ENCODE peak calls at places on chromosome 10, in four cellular contexts. F, L, H and E are unnamed samples. For H3K4me1, the result is how much of the 10 kb centered on the place peaks cover.

GRCh38 chr10:125605167-125605566 is 77.8 kb downstream of the TEX36 start:
- DNase-seq in F (peak), L (peak), H (no peak), E (no peak)

GRCh38 chr10:79084972-79085597 is 16.3 kb downstream of the ZMIZ1 start:
- DNase-seq in F (no peak), L (no peak), H (no peak), E (no peak)

GRCh38 chr10:66836057-66836456 is 89.8 kb upstream of the LRRTM3 start:
- DNase-seq in F (peak), L (no peak), H (no peak), E (no peak)

GRCh38 chr10:6322805-6323204 is 120.1 kb downstream of the PFKFB3 start:
- DNase-seq in F (no peak), L (no peak), H (no peak), E (no peak)

GRCh38 chr10:95906675-95907453 is 911 bp upstream of the CC2D2B start:
- DNase-seq in F (peak), L (peak), H (peak), E (peak)

GRCh38 chr10:63346015-63346441 is 119.7 kb downstream of the JMJD1C start:
- DNase-seq in F (peak), L (no peak), H (no peak), E (no peak)

GRCh38 chr10:73577788-73578187 is 13.4 kb downstream of the USP54 start:
- DNase-seq in F (peak), L (no peak), H (no peak), E (no peak)

GRCh38 chr10:131906269-131906639 is 5.4 kb downstream of the PPP2R2D start:
- DNase-seq in F (no peak), L (no peak), H (no peak), E (no peak)

GRCh38 chr10:99781734-99782429 is 558 bp upstream of the ABCC2 start:
- DNase-seq in F (no peak), L (no peak), H (no peak), E (no peak)

GRCh38 chr10:130969700-130970099 is 341.8 kb downstream of the TCERG1L start:
- DNase-seq in F (no peak), L (no peak), H (no peak), E (no peak)

GRCh38 chr10:73218466-73219191 is 28.4 kb downstream of the DNAJC9 start:
- DNase-seq in F (peak), L (peak), H (no peak), E (no peak)

GRCh38 chr10:78552261-78552811 is 516.4 kb upstream of the ZMIZ1 start:
- DNase-seq in F (peak), L (no peak), H (no peak), E (no peak)

GRCh38 chr10:45180507-45180906 is 134.9 kb downstream of the OR13A1 start:
- DNase-seq in F (no peak), L (no peak), H (no peak), E (no peak)

GRCh38 chr10:16585103-16585502 is 63.4 kb upstream of the C1QL3 start:
- DNase-seq in F (no peak), L (no peak), H (peak), E (no peak)

GRCh38 chr10:29932991-29933390 is 126.4 kb downstream of the JCAD start:
- DNase-seq in F (no peak), L (no peak), H (no peak), E (no peak)

GRCh38 chr10:36725581-36726520 is 399.5 kb upstream of the ANKRD30A start:
- DNase-seq in F (peak), L (no peak), H (no peak), E (peak)

GRCh38 chr10:92850186-92850585 is 1.9 kb downstream of the EXOC6 start:
- DNase-seq in F (peak), L (no peak), H (no peak), E (no peak)

GRCh38 chr10:46536781-46537180 is 19.7 kb downstream of the GPRIN2 start:
- DNase-seq in F (no peak), L (no peak), H (no peak), E (no peak)

GRCh38 chr10:78664929-78665525 is 403.7 kb upstream of the ZMIZ1 start:
- DNase-seq in F (peak), L (peak), H (no peak), E (no peak)

GRCh38 chr10:71769279-71769823 is 4.0 kb downstream of the VSIR start:
- DNase-seq in F (peak), L (no peak), H (peak), E (no peak)

GRCh38 chr10:22343761-22344160 is 1.5 kb upstream of the SPAG6 start:
- DNase-seq in F (no peak), L (no peak), H (no peak), E (no peak)

GRCh38 chr10:81179324-81179723 is 641.6 kb downstream of the SH2D4B start:
- DNase-seq in F (no peak), L (no peak), H (no peak), E (no peak)

GRCh38 chr10:13624630-13625029 is 37.9 kb downstream of the PRPF18 start:
- DNase-seq in F (peak), L (no peak), H (no peak), E (no peak)

GRCh38 chr10:88974012-88974411 is 16.6 kb upstream of the FAS start:
- DNase-seq in F (peak), L (no peak), H (no peak), E (no peak)

GRCh38 chr10:82288461-82288881 is 413.5 kb downstream of the NRG3 start:
- DNase-seq in F (no peak), L (no peak), H (no peak), E (no peak)

GRCh38 chr10:88949912-88950664 is 2.5 kb downstream of the ACTA2 start:
- DNase-seq in F (no peak), L (no peak), H (no peak), E (no peak)

GRCh38 chr10:133381041-133381440 is 2.0 kb downstream of the PAOX start:
- DNase-seq in F (no peak), L (no peak), H (no peak), E (no peak)

GRCh38 chr10:22029450-22030236 is 26.1 kb upstream of the DNAJC1 start:
- DNase-seq in F (no peak), L (no peak), H (no peak), E (no peak)

GRCh38 chr10:72255977-72256729 is 17.6 kb upstream of the DDIT4 start:
- DNase-seq in F (no peak), L (no peak), H (no peak), E (no peak)

GRCh38 chr10:124913167-124913566 is 28.8 kb upstream of the ZRANB1 start:
- DNase-seq in F (no peak), L (no peak), H (no peak), E (no peak)

GRCh38 chr10:31749293-31749692 is 179.3 kb downstream of the ARHGAP12 start:
- DNase-seq in F (peak), L (no peak), H (no peak), E (no peak)

GRCh38 chr10:66880292-66880691 is 45.5 kb upstream of the LRRTM3 start:
- DNase-seq in F (no peak), L (no peak), H (no peak), E (no peak)

GRCh38 chr10:115829501-115830215 is 443.3 kb downstream of the GFRA1 start:
- DNase-seq in F (peak), L (no peak), H (no peak), E (no peak)

GRCh38 chr10:33129181-33129928 is 171.3 kb upstream of the ITGB1 start:
- DNase-seq in F (peak), L (no peak), H (no peak), E (no peak)

DNA sequence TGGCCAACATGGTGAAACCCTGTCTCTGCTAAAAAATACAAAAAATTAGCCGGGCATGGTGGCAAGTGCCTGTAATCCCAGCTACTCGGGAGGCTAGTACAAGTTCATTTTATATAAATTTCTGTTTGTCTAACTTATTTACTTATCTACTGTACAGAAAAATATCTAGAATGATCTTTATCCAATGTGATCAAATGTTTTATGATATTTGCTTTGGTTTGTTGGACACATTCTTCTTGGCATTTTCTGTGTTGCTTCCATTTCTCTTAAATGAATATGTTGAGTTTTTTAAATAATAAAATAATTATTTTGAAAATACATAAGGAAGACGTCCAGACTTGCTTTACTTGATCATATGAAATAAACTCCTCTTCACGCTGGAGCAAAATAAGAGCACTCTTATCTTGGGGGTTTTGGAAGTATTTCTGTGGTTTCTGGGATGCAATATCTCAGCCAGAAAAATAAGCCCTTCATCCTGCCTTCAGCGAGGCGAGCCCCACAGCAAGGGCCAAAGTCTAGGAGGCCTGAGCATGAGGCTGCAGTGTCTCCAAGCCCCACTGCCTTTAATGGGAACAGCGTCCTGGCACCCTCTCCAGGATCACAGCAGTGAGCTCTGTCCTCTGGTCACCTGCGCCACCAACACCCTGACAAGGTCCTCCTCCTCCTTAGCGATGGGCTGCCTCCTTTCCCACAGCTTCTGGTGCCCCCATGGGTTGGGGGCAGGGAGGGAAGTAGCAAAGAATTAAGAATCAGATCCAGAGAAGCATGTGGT is 480.2 kb downstream of the KCNMA1 start:
- DNase-seq in F (no peak), L (no peak), H (no peak), E (no peak)
- H3K4me1 ChIP-seq in F (under half), L (under half), H (under half), E (under half)

DNA sequence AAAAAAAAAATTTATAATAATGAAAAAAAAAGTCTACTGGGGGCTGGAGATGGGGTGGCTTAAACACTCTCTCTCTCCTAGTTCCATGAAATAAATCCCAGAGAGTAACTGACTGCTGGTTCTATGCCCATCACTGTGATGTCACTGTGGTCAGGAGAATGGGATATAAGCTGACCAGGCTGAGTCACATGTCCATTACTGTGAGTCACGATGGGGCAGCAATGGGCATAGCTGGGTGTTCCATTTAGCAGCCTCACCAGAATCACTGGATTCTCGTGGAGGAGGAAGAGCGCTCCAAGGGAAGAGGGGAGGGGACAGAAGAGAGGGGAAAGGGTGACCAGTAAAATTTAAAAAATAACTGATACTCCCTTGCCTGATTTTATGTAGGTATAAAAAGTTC is 37.1 kb downstream of the MASTL start:
- DNase-seq in F (peak), L (no peak), H (no peak), E (no peak)
- TF ChIP-seq CHD1 in F (no peak), L (no peak), H (no peak), E (no peak)

GRCh38 chr10:110501142-110501937 is 3.6 kb downstream of the DUSP5 start:
- DNase-seq in F (peak), L (peak), H (peak), E (no peak)

GRCh38 chr10:110502072-110502845 is 4.6 kb downstream of the DUSP5 start:
- DNase-seq in F (no peak), L (no peak), H (no peak), E (no peak)

GRCh38 chr10:110503528-110504110 is 5.9 kb downstream of the DUSP5 start:
- DNase-seq in F (no peak), L (no peak), H (no peak), E (no peak)

GRCh38 chr10:110504111-110504735 is 6.5 kb downstream of the DUSP5 start:
- DNase-seq in F (peak), L (peak), H (peak), E (no peak)

DNA sequence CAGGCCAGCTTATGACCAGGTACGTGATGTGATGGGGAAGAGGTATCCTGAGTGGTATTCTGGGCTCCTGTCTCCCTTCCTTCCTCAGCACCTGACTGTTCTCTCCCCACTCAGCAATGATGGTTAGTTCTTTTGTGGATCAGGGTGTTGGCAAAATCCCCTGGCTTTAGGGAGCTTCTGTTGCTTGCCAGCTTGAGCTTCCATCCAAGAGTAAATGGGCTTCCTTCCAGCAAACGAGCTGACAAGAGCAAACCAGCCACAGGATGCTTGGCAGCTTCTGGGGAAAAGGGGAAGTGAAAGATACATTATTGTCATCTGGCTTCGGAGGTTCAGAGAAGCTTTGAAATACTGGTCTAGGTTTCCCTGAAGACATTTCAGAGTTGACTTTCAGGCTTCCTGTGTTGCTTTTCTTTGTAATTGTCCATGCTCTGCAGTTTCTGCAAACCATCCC is 5.2 kb downstream of the DUSP5 start:
- DNase-seq in F (peak), L (no peak), H (peak), E (no peak)
- TF ChIP-seq RAD21 in F (no peak), L (no peak), H (peak), E (no peak)

DNA sequence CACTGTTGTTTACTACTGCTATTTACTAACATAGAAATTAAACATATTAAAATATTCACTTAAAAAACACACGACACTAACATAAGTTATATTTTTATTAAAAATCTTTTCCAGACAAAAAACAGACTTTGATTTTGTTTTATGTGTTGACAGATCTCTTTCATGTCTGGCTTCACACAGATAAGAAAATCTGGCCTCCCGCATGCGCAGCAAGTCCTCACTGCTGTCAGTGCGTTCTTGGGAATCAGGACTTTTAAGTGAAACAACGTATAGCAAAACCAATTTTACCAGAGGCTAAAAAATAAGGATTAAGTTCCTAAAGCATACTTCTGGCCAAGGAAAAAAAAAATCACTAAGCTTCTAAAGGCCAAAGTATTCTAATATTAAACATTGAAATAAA is 1.2 kb upstream of the IDI1 start:
- DNase-seq in F (peak), L (peak), H (no peak), E (no peak)
- H3K4me1 ChIP-seq in F (under half), L (under half), H (under half), E (under half)

GRCh38 chr10:97659589-97659988 is 19.1 kb downstream of the PI4K2A start:
- DNase-seq in F (peak), L (no peak), H (no peak), E (no peak)
- TF ChIP-seq CHD1 in F (no peak), L (no peak), H (no peak), E (no peak)

GRCh38 chr10:103480521-103480920 is 1.5 kb upstream of the CALHM3 start:
- DNase-seq in F (peak), L (no peak), H (no peak), E (no peak)
- TF ChIP-seq RAD21 in F (no peak), L (no peak), H (no peak), E (no peak)

DNA sequence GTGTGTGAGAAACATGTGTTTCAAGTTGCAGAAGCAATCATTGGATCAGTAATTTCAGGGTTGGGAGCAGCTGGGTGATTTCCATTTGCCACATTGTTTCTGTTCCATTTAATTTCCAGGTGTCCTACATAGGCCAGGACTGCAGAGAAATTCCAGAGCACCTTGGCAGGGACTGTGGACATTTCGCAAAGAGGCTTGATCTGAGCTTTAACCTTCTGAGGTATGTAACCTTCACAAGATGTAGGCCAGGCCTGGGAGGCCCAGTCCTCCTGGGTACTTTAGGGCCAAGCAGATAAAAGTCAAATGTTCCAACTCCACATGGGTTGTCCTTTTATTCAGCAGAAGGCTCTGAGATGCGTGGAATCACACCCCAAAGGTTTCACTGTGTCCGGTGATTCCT is 6.9 kb downstream of the LRMDA start:
- DNase-seq in F (no peak), L (no peak), H (no peak), E (no peak)
- H3K4me1 ChIP-seq in F (under half), L (under half), H (under half), E (under half)

GRCh38 chr10:70445718-70446485 is 4.4 kb upstream of the NODAL start:
- DNase-seq in F (peak), L (no peak), H (no peak), E (no peak)
- TF ChIP-seq CHD1 in F (no peak), L (no peak), H (no peak), E (no peak)

GRCh38 chr10:87668324-87669054 is 8.8 kb downstream of the PAPSS2 start:
- DNase-seq in F (no peak), L (no peak), H (no peak), E (no peak)

GRCh38 chr10:87671416-87671815 is 11.7 kb downstream of the PAPSS2 start:
- DNase-seq in F (peak), L (no peak), H (no peak), E (no peak)

GRCh38 chr10:87674963-87675362 is 15.3 kb downstream of the PAPSS2 start:
- DNase-seq in F (peak), L (no peak), H (no peak), E (no peak)

GRCh38 chr10:87667503-87667902 is 7.8 kb downstream of the PAPSS2 start:
- DNase-seq in F (no peak), L (no peak), H (no peak), E (no peak)

GRCh38 chr10:87670591-87670990 is 10.9 kb downstream of the PAPSS2 start:
- DNase-seq in F (peak), L (no peak), H (no peak), E (no peak)
- TF ChIP-seq RAD21 in F (no peak), L (no peak), H (no peak), E (no peak)